ENCODE peak calls at places on chromosomes 7 and 10, in four cellular contexts. B is H9, R is H1, V is mesendoderm. L is an unnamed sample.

GRCh38 chr10:121535381-121535780 is 62.9 kb downstream of the FGFR2 start:
- DNase-seq in V (no peak), B (no peak), R (no peak), L (no peak)

GRCh38 chr7:22371878-22372277 is 14.9 kb upstream of the RAPGEF5 start:
- DNase-seq in V (no peak), B (no peak), R (no peak), L (no peak)

GRCh38 chr7:55415173-55415778 is 50.1 kb downstream of the LANCL2 start:
- DNase-seq in V (peak), B (peak), R (peak), L (peak)

GRCh38 chr7:129356176-129356575 is 78.1 kb upstream of the STRIP2 start:
- DNase-seq in R (no peak), V (no peak), B (no peak), L (no peak)

GRCh38 chr7:35906191-35906908 is 105.5 kb downstream of the SEPTIN7 start:
- DNase-seq in R (peak), V (peak), B (peak), L (peak)

GRCh38 chr7:5322621-5323410 is 40.1 kb downstream of the SLC29A4 start:
- DNase-seq in B (no peak), R (no peak), V (peak), L (no peak)

GRCh38 chr7:150356265-150356897 is 12.2 kb upstream of the REPIN1 start:
- DNase-seq in B (no peak), V (peak), R (no peak), L (no peak)

GRCh38 chr7:29609162-29610030 is 45.8 kb downstream of the PRR15 start:
- DNase-seq in R (no peak), V (peak), B (peak), L (no peak)

GRCh38 chr10:110709964-110710587 is 65.9 kb downstream of the RBM20 start:
- DNase-seq in V (no peak), R (no peak), B (no peak), L (no peak)
- H3K9ac ChIP-seq in V (no peak), R (no peak), B (no peak), L (no peak)

DNA sequence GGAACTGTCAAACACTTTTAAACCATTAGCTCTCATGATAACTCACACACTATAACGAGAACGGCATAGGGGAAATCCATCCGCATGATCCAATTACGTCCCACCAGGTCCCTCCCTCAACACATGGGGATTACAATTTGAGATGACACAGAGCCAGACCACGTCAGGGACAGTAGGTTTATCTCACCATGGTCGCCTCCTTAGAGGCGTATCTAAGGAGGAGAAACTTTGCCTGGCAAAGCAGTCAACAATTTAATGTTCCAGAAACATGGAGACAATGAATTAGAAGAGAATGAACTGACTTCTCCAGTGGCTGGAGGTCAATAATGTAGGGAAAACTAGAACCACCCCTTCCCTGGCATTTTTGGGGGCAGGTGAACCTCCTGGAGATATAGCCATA is 488.4 kb upstream of the AUTS2 start:
- DNase-seq in R (no peak), V (no peak), B (no peak), L (no peak)
- H3K9ac ChIP-seq in R (no peak), V (no peak), B (no peak), L (no peak)

GRCh38 chr10:22475527-22475856 is 130.2 kb downstream of the SPAG6 start:
- DNase-seq in B (no peak), R (no peak), V (no peak), L (no peak)

GRCh38 chr10:22477365-22478287 is 132.3 kb downstream of the SPAG6 start:
- DNase-seq in V (peak), B (peak), R (peak), L (no peak)

GRCh38 chr10:22473459-22473858 is 128.2 kb downstream of the SPAG6 start:
- DNase-seq in B (no peak), V (no peak), R (no peak), L (no peak)

GRCh38 chr10:22476601-22477364 is 131.5 kb downstream of the SPAG6 start:
- DNase-seq in V (peak), B (peak), R (no peak), L (no peak)

GRCh38 chr10:22475857-22476600 is 130.7 kb downstream of the SPAG6 start:
- DNase-seq in V (peak), B (peak), R (no peak), L (no peak)
- H3K9ac ChIP-seq in V (peak), B (no peak), R (no peak), L (peak)

GRCh38 chr10:103668351-103669242 is 175.1 kb downstream of the NEURL1 start:
- DNase-seq in B (no peak), R (no peak), V (no peak), L (no peak)
- H3K9ac ChIP-seq in B (no peak), R (no peak), V (no peak), L (peak)

GRCh38 chr7:158431055-158431940 is 156.3 kb downstream of the PTPRN2 start:
- DNase-seq in R (no peak), B (no peak), V (no peak), L (no peak)

GRCh38 chr7:158430308-158431034 is 157.2 kb downstream of the PTPRN2 start:
- DNase-seq in B (no peak), R (no peak), V (no peak), L (no peak)

GRCh38 chr7:158428842-158429753 is 158.5 kb downstream of the PTPRN2 start:
- DNase-seq in B (no peak), R (no peak), V (no peak), L (no peak)

GRCh38 chr7:158432369-158433270 is 155.0 kb downstream of the PTPRN2 start:
- DNase-seq in V (no peak), B (no peak), R (no peak), L (no peak)

DNA sequence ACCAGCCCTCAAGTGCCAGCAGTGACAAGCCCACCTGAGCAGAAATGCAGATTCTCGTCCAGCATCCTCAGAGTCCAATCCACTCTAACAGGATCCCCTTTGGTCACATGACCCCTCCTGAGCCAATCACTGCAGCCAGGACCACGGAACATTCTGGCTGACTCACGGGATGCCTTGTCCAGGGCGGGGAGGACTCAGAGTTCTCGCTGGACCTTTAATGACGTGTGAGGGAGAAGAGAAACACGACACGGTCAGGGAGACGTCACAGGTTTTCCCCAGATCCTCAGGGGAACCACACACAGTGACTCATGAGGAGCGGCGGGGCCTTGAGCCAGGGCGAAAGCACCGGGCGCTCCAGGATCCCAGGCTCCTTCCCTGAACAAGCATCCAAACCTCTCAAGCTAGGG is 155.7 kb downstream of the PTPRN2 start:
- DNase-seq in R (no peak), V (peak), B (no peak), L (no peak)
- H3K9ac ChIP-seq in R (no peak), V (no peak), B (no peak), L (no peak)

GRCh38 chr7:30647589-30647988 is 34.7 kb downstream of the CRHR2 start:
- DNase-seq in R (no peak), B (peak), V (no peak), L (no peak)

GRCh38 chr7:30646154-30646553 is 36.1 kb downstream of the CRHR2 start:
- DNase-seq in V (no peak), R (no peak), B (no peak), L (no peak)

GRCh38 chr7:30645661-30646060 is 36.6 kb downstream of the CRHR2 start:
- DNase-seq in B (no peak), R (no peak), V (no peak), L (no peak)

GRCh38 chr7:30642789-30643188 is 39.5 kb downstream of the CRHR2 start:
- DNase-seq in R (no peak), V (no peak), B (no peak), L (no peak)
- H3K9ac ChIP-seq in R (no peak), V (peak), B (peak), L (no peak)

L was measured in NT2/D1.